ENCODE peak calls at places on chromosomes 16 and 17, in nine cellular contexts. P, B, Z, E, Q, K, I, T and J are unnamed samples.

GRCh38 chr16:89921699-89922476 is 1.3 kb upstream of the TUBB3 start:
- DNase-seq in P (peak; percentile 41), B (no peak), Z (peak; percentile 93), E (peak; percentile 94), Q (no peak), K (peak; percentile 93), I (no peak), T (no peak), J (peak; percentile 79)

GRCh38 chr16:3774156-3774767 is 56.9 kb upstream of the TRAP1 start:
- DNase-seq in P (no peak), B (peak; percentile 6), Z (peak; percentile 76), E (peak; percentile 49), Q (no peak), K (no peak), I (no peak), T (no peak), J (no peak)

GRCh38 chr17:19747829-19748806 is at the start of gene ALDH3A1:
- DNase-seq in P (no peak), B (no peak), Z (no peak), E (no peak), Q (no peak), K (peak; percentile 18), I (no peak), T (no peak), J (no peak)

GRCh38 chr17:48611681-48612455 is 1.1 kb upstream of the HOXB7 start:
- DNase-seq in P (no peak), B (no peak), Z (no peak), E (no peak), Q (no peak), K (peak; percentile 74), I (no peak), T (no peak), J (no peak)

GRCh38 chr17:79117905-79118487 is 43.4 kb downstream of the ENGASE start:
- DNase-seq in P (no peak), B (no peak), Z (no peak), E (no peak), Q (no peak), K (no peak), I (no peak), T (no peak), J (no peak)

GRCh38 chr16:49463529-49463928 is 89.9 kb downstream of the C16orf78 start:
- DNase-seq in P (no peak), B (no peak), Z (no peak), E (no peak), Q (peak; percentile 83), K (no peak), I (no peak), T (peak; percentile 48), J (no peak)

GRCh38 chr16:31225193-31225592 is 8.3 kb upstream of the PYDC1 start:
- DNase-seq in P (peak; percentile 3), B (no peak), Z (no peak), E (no peak), Q (no peak), K (no peak), I (no peak), T (no peak), J (no peak)

GRCh38 chr16:75078886-75079285 is 37.7 kb downstream of the LDHD start:
- DNase-seq in P (no peak), B (no peak), Z (no peak), E (no peak), Q (no peak), K (no peak), I (no peak), T (no peak), J (no peak)

GRCh38 chr17:9487406-9487805 is 88.2 kb downstream of the STX8 start:
- DNase-seq in P (no peak), B (no peak), Z (no peak), E (no peak), Q (no peak), K (no peak), I (no peak), T (no peak), J (no peak)

GRCh38 chr17:58382108-58382884 is 30.3 kb upstream of the SUPT4H1 start:
- DNase-seq in P (no peak), B (no peak), Z (no peak), E (no peak), Q (no peak), K (no peak), I (no peak), T (no peak), J (no peak)

GRCh38 chr17:35214192-35214591 is 20.0 kb upstream of the SLC35G3 start:
- DNase-seq in P (no peak), B (no peak), Z (no peak), E (no peak), Q (peak; percentile 86), K (no peak), I (no peak), T (no peak), J (no peak)

GRCh38 chr17:31448467-31449077 is 57.1 kb downstream of the RAB11FIP4 start:
- DNase-seq in P (peak; percentile 14), B (no peak), Z (no peak), E (peak; percentile 23), Q (no peak), K (peak; percentile 48), I (no peak), T (no peak), J (no peak)

GRCh38 chr17:45286286-45286685 is 24.4 kb upstream of the SPATA32 start:
- DNase-seq in P (no peak), B (no peak), Z (no peak), E (no peak), Q (no peak), K (no peak), I (no peak), T (no peak), J (no peak)

GRCh38 chr17:15502315-15503112 is 35.1 kb upstream of the CDRT4 start:
- DNase-seq in P (peak; percentile 80), B (peak; percentile 64), Z (peak; percentile 97), E (peak; percentile 96), Q (no peak), K (peak; percentile 87), I (peak; percentile 6), T (peak; percentile 45), J (peak; percentile 26)

GRCh38 chr17:18944646-18945045 is 7.3 kb upstream of the SLC5A10 start:
- DNase-seq in P (no peak), B (no peak), Z (no peak), E (no peak), Q (no peak), K (no peak), I (no peak), T (no peak), J (no peak)

GRCh38 chr17:81404557-81405165 is 9.4 kb downstream of the BAHCC1 start:
- DNase-seq in P (no peak), B (no peak), Z (no peak), E (peak; percentile 40), Q (no peak), K (no peak), I (no peak), T (no peak), J (no peak)